ENCODE peak calls at places on chromosomes 4 and X, in ten cellular contexts. Y, U, D, N, Z, J, A, F, W and K are unnamed samples.

GRCh38 chrX:120302434-120302833 is 8.8 kb downstream of the TMEM255A start:
- DNase-seq in U (no peak), D (peak; percentile 20), N (peak; percentile 3), F (no peak), J (no peak), Y (no peak), Z (no peak), A (peak; percentile 37), W (no peak), K (no peak)

GRCh38 chr4:67918428-67918827 is 34.6 kb upstream of the TMPRSS11D start:
- DNase-seq in Y (no peak), Z (no peak), A (no peak), J (no peak), W (peak; percentile 33), U (no peak), N (peak; percentile 37), F (no peak), D (no peak), K (no peak)

GRCh38 chrX:1035206-1035605 is 177.2 kb downstream of the CRLF2 start:
- DNase-seq in U (no peak), A (no peak), W (no peak), Z (no peak), J (no peak), F (no peak), N (no peak), D (no peak), Y (no peak), K (no peak)

GRCh38 chrX:127112726-127113125 is 293.2 kb downstream of the PRR32 start:
- DNase-seq in Y (no peak), A (no peak), J (no peak), W (no peak), N (peak; percentile 0), U (no peak), Z (no peak), F (no peak), D (no peak), K (no peak)

GRCh38 chr4:25865586-25865985 is 2.8 kb upstream of the SEL1L3 start:
- DNase-seq in U (no peak), D (no peak), Z (no peak), A (peak; percentile 85), N (peak; percentile 99), J (no peak), W (peak; percentile 77), F (no peak), Y (no peak), K (no peak)

GRCh38 chr4:1090465-1091440 is 22.6 kb downstream of the RNF212 start:
- DNase-seq in A (no peak), U (no peak), Y (peak; percentile 54), F (no peak), W (no peak), Z (no peak), J (no peak), D (no peak), N (no peak), K (no peak)

GRCh38 chr4:26692014-26692726 is 108.3 kb downstream of the TBC1D19 start:
- DNase-seq in U (no peak), A (no peak), Z (no peak), W (peak; percentile 61), Y (no peak), N (peak; percentile 8), D (no peak), J (no peak), F (no peak), K (no peak)

GRCh38 chr4:769511-769910 is 56.4 kb downstream of the CPLX1 start:
- DNase-seq in F (no peak), D (no peak), W (no peak), Z (no peak), J (no peak), Y (no peak), U (no peak), A (no peak), N (no peak), K (no peak)

GRCh38 chr4:72451349-72451748 is 117.7 kb downstream of the ADAMTS3 start:
- DNase-seq in W (no peak), D (no peak), Y (no peak), U (no peak), Z (peak; percentile 51), N (no peak), J (no peak), F (no peak), A (no peak), K (no peak)

GRCh38 chr4:72457158-72457557 is 111.9 kb downstream of the ADAMTS3 start:
- DNase-seq in F (no peak), A (no peak), W (no peak), D (no peak), Z (no peak), N (no peak), U (no peak), J (no peak), Y (no peak), K (no peak)
- TF ChIP-seq CTCF in F (no peak), A (no peak), W (no peak), D (no peak), Z (no peak), N (no peak), U (no peak), J (no peak), Y (no peak), K (no peak)

GRCh38 chr4:41857225-41857624 is 78.0 kb upstream of the TMEM33 start:
- DNase-seq in F (no peak), A (no peak), N (no peak), Z (no peak), U (no peak), D (no peak), W (no peak), Y (no peak), J (no peak), K (no peak)

GRCh38 chr4:41856797-41857196 is 78.4 kb upstream of the TMEM33 start:
- DNase-seq in D (no peak), Z (no peak), F (no peak), U (no peak), N (no peak), W (no peak), A (no peak), Y (no peak), J (no peak), K (no peak)

GRCh38 chr4:41852229-41852628 is 83.0 kb upstream of the TMEM33 start:
- DNase-seq in Z (no peak), J (no peak), W (peak; percentile 26), F (no peak), A (no peak), Y (no peak), D (no peak), N (no peak), U (no peak), K (no peak)

GRCh38 chr4:41851621-41852020 is 83.6 kb upstream of the TMEM33 start:
- DNase-seq in F (no peak), J (no peak), A (no peak), Y (no peak), W (no peak), D (no peak), N (no peak), Z (no peak), U (no peak), K (no peak)

DNA sequence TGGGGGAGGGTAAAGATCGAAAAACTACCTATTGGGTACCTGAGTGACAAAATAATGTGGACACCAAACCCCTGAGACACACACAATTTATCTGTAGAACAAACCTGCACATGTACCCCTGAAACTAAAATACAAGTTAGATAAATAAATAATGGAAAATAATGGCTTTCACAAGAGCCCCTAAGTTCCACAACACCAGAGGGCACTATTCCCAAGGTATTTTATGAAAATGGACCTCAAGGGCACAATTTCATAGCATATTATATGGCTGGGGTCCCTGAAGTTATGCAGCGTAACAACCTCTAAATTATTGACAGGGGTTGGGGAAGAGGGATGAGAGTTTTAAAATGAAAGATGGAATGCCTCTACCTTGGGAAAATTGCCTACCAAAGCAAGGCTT is 81.3 kb upstream of the TMEM33 start:
- DNase-seq in N (no peak), U (no peak), J (no peak), D (no peak), A (no peak), W (peak; percentile 33), F (no peak), Z (no peak), Y (no peak), K (no peak)
- TF ChIP-seq CTCF in N (no peak), U (peak; percentile 26), J (peak; percentile 36), D (no peak), A (no peak), W (peak; percentile 52), F (peak; percentile 36), Z (peak; percentile 19), Y (no peak), K (no peak)

GRCh38 chr4:183256343-183256742 is 63.7 kb downstream of the CLDN22 start:
- DNase-seq in J (no peak), W (no peak), A (no peak), F (no peak), N (no peak), Y (no peak), D (no peak), Z (no peak), U (no peak), K (no peak)

GRCh38 chr4:183255487-183255886 is 64.6 kb downstream of the CLDN22 start:
- DNase-seq in Z (no peak), J (no peak), A (no peak), F (no peak), D (no peak), W (peak; percentile 63), N (no peak), Y (no peak), U (no peak), K (no peak)

GRCh38 chr4:183256756-183257385 is 63.2 kb downstream of the CLDN22 start:
- DNase-seq in W (peak; percentile 48), F (peak; percentile 49), J (no peak), A (peak; percentile 38), D (peak; percentile 15), Y (no peak), Z (peak; percentile 52), U (peak; percentile 44), N (peak; percentile 43), K (peak; percentile 20)

GRCh38 chr4:183260491-183261151 is 59.5 kb downstream of the CLDN22 start:
- DNase-seq in A (peak; percentile 46), D (no peak), Y (no peak), N (peak; percentile 27), W (peak; percentile 79), U (no peak), Z (no peak), J (no peak), F (no peak), K (no peak)

DNA sequence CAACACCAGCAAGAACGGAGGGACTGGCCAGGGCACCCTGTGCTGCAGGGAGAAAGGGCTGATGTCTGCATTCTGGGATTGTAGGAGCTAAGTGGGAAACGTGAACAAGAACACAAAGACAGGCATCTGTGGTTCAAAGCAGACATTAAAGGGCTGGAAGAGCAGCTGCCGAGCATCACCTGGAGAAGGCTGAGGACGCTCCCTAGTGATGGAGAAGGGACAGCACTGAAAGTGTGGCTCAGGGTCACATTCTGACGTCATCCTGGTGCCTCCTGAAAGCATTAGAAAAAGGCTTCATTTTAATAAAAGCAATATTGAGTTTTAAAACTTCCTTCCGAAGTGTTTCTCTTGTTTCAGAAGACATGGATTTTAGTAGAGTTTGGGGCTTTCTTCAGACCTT is 62.3 kb downstream of the CLDN22 start:
- DNase-seq in W (no peak), J (no peak), Y (no peak), U (no peak), Z (no peak), A (no peak), N (no peak), F (no peak), D (no peak), K (no peak)
- TF ChIP-seq CTCF in W (no peak), J (no peak), Y (no peak), U (no peak), Z (no peak), A (no peak), N (no peak), F (no peak), D (no peak), K (no peak)

DNA sequence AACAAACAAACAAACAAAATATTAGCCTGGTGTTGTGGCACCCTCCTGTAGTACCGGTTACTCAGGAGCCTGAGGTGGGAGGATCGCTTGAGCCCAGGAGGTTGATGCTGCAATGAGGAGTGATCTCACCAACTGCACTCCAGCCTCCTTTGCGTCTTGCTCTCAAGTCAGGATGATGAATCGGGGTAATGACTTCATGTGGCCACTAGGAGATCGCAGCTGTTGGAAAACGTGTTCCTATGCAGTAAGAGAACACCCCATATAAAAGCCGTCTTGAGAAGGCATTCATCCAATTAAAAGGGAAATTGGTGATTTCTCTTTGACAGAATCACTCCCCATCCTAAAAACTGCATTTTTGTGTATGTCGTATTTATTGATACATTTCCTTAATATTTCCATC is 6.9 kb downstream of the CCNB3 start:
- DNase-seq in D (no peak), J (no peak), W (peak; percentile 22), A (no peak), U (peak; percentile 21), F (no peak), Z (no peak), Y (peak; percentile 76), N (peak; percentile 27), K (no peak)
- TF ChIP-seq CTCF in D (no peak), J (peak; percentile 57), W (peak; percentile 37), A (no peak), U (peak; percentile 49), F (peak; percentile 46), Z (no peak), Y (no peak), N (peak; percentile 31), K (peak; percentile 24)